ENCODE peak calls at places on chromosomes 5 and 9, in six cellular contexts. O, Z, E, K, J and L are unnamed samples.

GRCh38 chr5:127876384-127876783 is 173.2 kb downstream of the CCDC192 start:
- DNase-seq in E (no peak), K (no peak), Z (no peak), O (peak; percentile 28), J (no peak), L (no peak)

GRCh38 chr5:78653969-78654368 is 5.4 kb upstream of the LHFPL2 start:
- DNase-seq in E (no peak), K (no peak), J (no peak), Z (no peak), O (no peak), L (no peak)

GRCh38 chr5:157485340-157485739 is 25.3 kb downstream of the NIPAL4 start:
- DNase-seq in Z (no peak), O (no peak), K (no peak), E (no peak), J (no peak), L (no peak)

GRCh38 chr5:141186897-141187512 is at the start of gene PCDHB9:
- DNase-seq in E (no peak), O (peak; percentile 29), J (no peak), K (no peak), Z (no peak), L (no peak)

GRCh38 chr5:113357696-113358476 is 76.9 kb downstream of the TSSK1B start:
- DNase-seq in E (no peak), K (no peak), O (no peak), Z (no peak), J (no peak), L (no peak)

GRCh38 chr9:26833792-26834191 is 58.8 kb downstream of the CAAP1 start:
- DNase-seq in J (no peak), Z (no peak), K (no peak), E (no peak), O (no peak), L (no peak)

GRCh38 chr5:122076669-122077450 is 1.2 kb downstream of the LOX start:
- DNase-seq in O (peak; percentile 81), J (no peak), Z (peak; percentile 85), E (peak; percentile 85), K (no peak), L (peak; percentile 77)

GRCh38 chr5:13553896-13554295 is 390.6 kb downstream of the DNAH5 start:
- DNase-seq in Z (no peak), E (no peak), K (no peak), O (peak; percentile 71), J (no peak), L (peak; percentile 55)

GRCh38 chr5:61228691-61229280 is 66.5 kb upstream of the SMIM15 start:
- DNase-seq in K (no peak), O (no peak), E (no peak), Z (no peak), J (no peak), L (peak; percentile 17)

GRCh38 chr9:113719919-113720318 is 156.2 kb upstream of the ZNF618 start:
- DNase-seq in E (no peak), Z (peak; percentile 10), J (peak; percentile 43), O (no peak), K (no peak), L (no peak)

GRCh38 chr5:159456722-159457462 is 126.6 kb upstream of the IL12B start:
- DNase-seq in K (peak; percentile 16), J (peak; percentile 77), E (no peak), O (no peak), Z (no peak), L (no peak)

GRCh38 chr5:79255786-79256557 is 20.0 kb downstream of the JMY start:
- DNase-seq in K (no peak), Z (peak; percentile 35), O (peak; percentile 70), J (no peak), E (no peak), L (no peak)

GRCh38 chr9:133735415-133735775 is 2.8 kb downstream of the SARDH start:
- DNase-seq in Z (no peak), K (no peak), E (no peak), J (no peak), O (no peak), L (peak; percentile 8)

GRCh38 chr9:114906922-114907571 is 23.3 kb downstream of the TNFSF8 start:
- DNase-seq in J (no peak), E (no peak), O (peak; percentile 58), Z (no peak), K (no peak), L (no peak)

GRCh38 chr5:93088566-93088965 is 492.5 kb downstream of the NR2F1-AS1 start:
- DNase-seq in Z (no peak), O (no peak), J (no peak), E (no peak), K (no peak), L (no peak)

GRCh38 chr5:128844354-128844923 is 120.8 kb upstream of the SLC27A6 start:
- DNase-seq in Z (no peak), J (no peak), E (no peak), K (no peak), O (peak; percentile 56), L (no peak)

GRCh38 chr5:66143473-66144073 is 527 bp upstream of the SREK1 start:
- DNase-seq in Z (no peak), J (no peak), O (peak; percentile 7), K (no peak), E (no peak), L (no peak)

GRCh38 chr9:117464941-117465616 is 50.2 kb upstream of the ASTN2 start:
- DNase-seq in E (no peak), K (no peak), O (no peak), J (no peak), Z (no peak), L (no peak)

GRCh38 chr9:3138236-3139229 is 294.6 kb upstream of the PUM3 start:
- DNase-seq in J (no peak), K (no peak), E (no peak), Z (no peak), O (no peak), L (no peak)

GRCh38 chr5:131996210-131997025 is 15.0 kb downstream of the ACSL6 start:
- DNase-seq in Z (no peak), E (no peak), O (no peak), K (no peak), J (no peak), L (peak; percentile 11)

GRCh38 chr9:134344068-134344820 is 18.0 kb downstream of the RXRA start:
- DNase-seq in K (peak; percentile 50), J (no peak), O (no peak), Z (no peak), E (no peak), L (no peak)

GRCh38 chr5:19140276-19140675 is 847.7 kb downstream of the CDH18 start:
- DNase-seq in K (no peak), O (no peak), J (no peak), E (no peak), Z (no peak), L (no peak)

GRCh38 chr5:84249918-84250635 is 134.6 kb downstream of the EDIL3 start:
- DNase-seq in E (no peak), K (no peak), Z (no peak), J (no peak), O (no peak), L (no peak)

GRCh38 chr9:91949946-91950664 is at the start of gene ROR2:
- DNase-seq in K (peak; percentile 14), O (peak; percentile 89), Z (peak; percentile 70), E (peak; percentile 62), J (no peak), L (peak; percentile 25)
- TF ChIP-seq CTCF in K (no peak), O (peak; percentile 46), Z (peak; percentile 33), E (peak; percentile 71), J (peak; percentile 56), L (peak; percentile 38)

GRCh38 chr5:56686337-56687198 is 128.8 kb upstream of the MAP3K1 start:
- DNase-seq in E (no peak), O (no peak), Z (no peak), J (no peak), K (no peak), L (no peak)
- H3K27ac ChIP-seq in E (no peak overlapping the region), O (no peak overlapping the region), Z (peak overlapping the region; percentile 30), J (no peak overlapping the region), K (no peak overlapping the region), L (no peak overlapping the region)

GRCh38 chr9:107751522-107752235 is 262.1 kb upstream of the KLF4 start:
- DNase-seq in J (no peak), Z (peak; percentile 78), O (no peak), E (peak; percentile 73), K (no peak), L (no peak)

GRCh38 chr9:107744873-107745272 is 255.3 kb upstream of the KLF4 start:
- DNase-seq in J (no peak), E (no peak), K (no peak), O (no peak), Z (no peak), L (no peak)

GRCh38 chr9:107755267-107755666 is 265.7 kb upstream of the KLF4 start:
- DNase-seq in J (no peak), O (no peak), K (no peak), Z (peak; percentile 82), E (peak; percentile 47), L (no peak)

GRCh38 chr9:107750741-107751521 is 261.4 kb upstream of the KLF4 start:
- DNase-seq in J (no peak), Z (peak; percentile 65), O (no peak), K (no peak), E (peak; percentile 97), L (peak; percentile 76)

GRCh38 chr9:107749787-107750444 is 260.3 kb upstream of the KLF4 start:
- DNase-seq in K (no peak), E (peak; percentile 96), Z (peak; percentile 80), O (no peak), J (no peak), L (peak; percentile 22)
- TF ChIP-seq CTCF in K (no peak), E (no peak), Z (no peak), O (no peak), J (no peak), L (no peak)

GRCh38 chr9:136527131-136527530 is 18.7 kb downstream of the NOTCH1 start:
- DNase-seq in O (no peak), Z (no peak), J (no peak), E (no peak), K (no peak), L (no peak)

GRCh38 chr9:136525841-136526499 is 19.9 kb downstream of the NOTCH1 start:
- DNase-seq in E (no peak), Z (peak; percentile 64), K (no peak), J (no peak), O (peak; percentile 26), L (peak; percentile 66)

GRCh38 chr9:136525207-136525606 is 20.6 kb downstream of the NOTCH1 start:
- DNase-seq in Z (no peak), O (no peak), J (no peak), E (no peak), K (no peak), L (no peak)

GRCh38 chr9:136527721-136528710 is 17.8 kb downstream of the NOTCH1 start:
- DNase-seq in O (no peak), E (no peak), K (no peak), Z (peak; percentile 88), J (no peak), L (no peak)

GRCh38 chr9:136526625-136527066 is 19.2 kb downstream of the NOTCH1 start:
- DNase-seq in Z (peak; percentile 88), K (no peak), O (no peak), E (no peak), J (no peak), L (no peak)
- H3K27ac ChIP-seq in Z (peak overlapping the region; percentile 85), K (no peak overlapping the region), O (no peak overlapping the region), E (peak overlapping the region; percentile 42), J (peak overlapping the region; percentile 44), L (peak overlapping the region; percentile 53)

GRCh38 chr9:21883642-21884041 is 81.2 kb downstream of the MTAP start:
- DNase-seq in O (no peak), Z (no peak), J (no peak), E (no peak), K (peak; percentile 15), L (no peak)
- TF ChIP-seq CTCF in O (no peak), Z (no peak), J (no peak), E (no peak), K (no peak), L (no peak)

GRCh38 chr5:177299711-177300110 is 3.8 kb downstream of the RAB24 start:
- DNase-seq in O (no peak), E (no peak), K (no peak), Z (no peak), J (no peak), L (no peak)
- H3K27ac ChIP-seq in O (peak overlapping the region; percentile 50), E (peak overlapping the region; percentile 19), K (no peak overlapping the region), Z (peak overlapping the region; percentile 89), J (peak overlapping the region; percentile 84), L (peak overlapping the region; percentile 85)